ENCODE peak calls at places on chromosomes 13 and 19, in four cellular contexts. One of them, this sample, is unnamed. For H3K27me3 and H3K36me3, the result is how much of the 10 kb centered on the place peaks cover.

GRCh38 chr19:52896431-52897148 is 845 bp downstream of the ZNF320 start:
- DNase-seq in PC-3: peak
- DNase-seq in transverse colon: peak
- DNase-seq in CD8-positive, alpha-beta memory T cell: no peak
- DNase-seq in this sample: peak

GRCh38 chr19:23699521-23699860 is 12.5 kb upstream of the ZNF675 start:
- DNase-seq in CD8-positive, alpha-beta memory T cell: no peak
- DNase-seq in transverse colon: no peak
- DNase-seq in PC-3: peak
- DNase-seq in this sample: peak

GRCh38 chr13:44049546-44049945 is 169.8 kb downstream of the LACC1 start:
- DNase-seq in PC-3: no peak
- DNase-seq in transverse colon: no peak
- DNase-seq in CD8-positive, alpha-beta memory T cell: no peak
- DNase-seq in this sample: no peak

GRCh38 chr13:24617394-24618218 is 62.6 kb upstream of the ATP12A start:
- DNase-seq in transverse colon: no peak
- DNase-seq in PC-3: no peak
- DNase-seq in CD8-positive, alpha-beta memory T cell: no peak
- DNase-seq in this sample: no peak

GRCh38 chr13:65829241-65830008 is 1400.7 kb downstream of the PCDH9 start:
- DNase-seq in CD8-positive, alpha-beta memory T cell: no peak
- DNase-seq in transverse colon: no peak
- DNase-seq in PC-3: no peak
- DNase-seq in this sample: no peak

GRCh38 chr13:44237276-44237767 is 136.3 kb upstream of the SERP2 start:
- DNase-seq in CD8-positive, alpha-beta memory T cell: no peak
- DNase-seq in PC-3: peak
- DNase-seq in transverse colon: peak
- DNase-seq in this sample: peak

GRCh38 chr13:93805736-93806135 is 579.1 kb downstream of the GPC6 start:
- DNase-seq in CD8-positive, alpha-beta memory T cell: no peak
- DNase-seq in transverse colon: no peak
- DNase-seq in PC-3: no peak
- DNase-seq in this sample: no peak

GRCh38 chr13:73177017-73177416 is 118.2 kb downstream of the KLF5 start:
- DNase-seq in PC-3: no peak
- DNase-seq in CD8-positive, alpha-beta memory T cell: no peak
- DNase-seq in transverse colon: no peak
- DNase-seq in this sample: no peak

GRCh38 chr13:75129331-75129730 is 352.6 kb downstream of the TBC1D4 start:
- DNase-seq in CD8-positive, alpha-beta memory T cell: no peak
- DNase-seq in PC-3: peak
- DNase-seq in transverse colon: no peak
- DNase-seq in this sample: peak

GRCh38 chr13:110137677-110138008 is 169.3 kb downstream of the COL4A1 start:
- DNase-seq in transverse colon: peak
- DNase-seq in CD8-positive, alpha-beta memory T cell: no peak
- DNase-seq in PC-3: peak
- DNase-seq in this sample: no peak

GRCh38 chr19:44590245-44591059 is 22.9 kb upstream of the IGSF23 start:
- DNase-seq in CD8-positive, alpha-beta memory T cell: no peak
- DNase-seq in transverse colon: no peak
- DNase-seq in PC-3: no peak
- DNase-seq in this sample: no peak

GRCh38 chr13:47798906-47799305 is 202.2 kb downstream of the SUCLA2 start:
- DNase-seq in transverse colon: no peak
- DNase-seq in CD8-positive, alpha-beta memory T cell: no peak
- DNase-seq in PC-3: peak
- DNase-seq in this sample: no peak

GRCh38 chr19:46963093-46963734 is 56.4 kb upstream of the NPAS1 start:
- DNase-seq in transverse colon: no peak
- DNase-seq in PC-3: peak
- DNase-seq in CD8-positive, alpha-beta memory T cell: no peak
- DNase-seq in this sample: peak

GRCh38 chr13:49996951-49997895 is at the start of gene TRIM13:
- DNase-seq in transverse colon: peak
- DNase-seq in PC-3: peak
- DNase-seq in CD8-positive, alpha-beta memory T cell: peak
- DNase-seq in this sample: peak

GRCh38 chr13:41159174-41159573 is 26.6 kb upstream of the KBTBD6 start:
- DNase-seq in CD8-positive, alpha-beta memory T cell: no peak
- DNase-seq in PC-3: no peak
- DNase-seq in transverse colon: no peak
- DNase-seq in this sample: no peak

GRCh38 chr13:46296465-46296822 is 84.7 kb downstream of the LRRC63 start:
- DNase-seq in CD8-positive, alpha-beta memory T cell: no peak
- DNase-seq in transverse colon: no peak
- DNase-seq in PC-3: no peak
- DNase-seq in this sample: peak

GRCh38 chr19:50772408-50773311 is 2.4 kb downstream of the GPR32 start:
- DNase-seq in CD8-positive, alpha-beta memory T cell: no peak
- DNase-seq in PC-3: peak
- DNase-seq in transverse colon: no peak
- DNase-seq in this sample: no peak

GRCh38 chr19:4638330-4638729 is 986 bp upstream of the TNFAIP8L1 start:
- DNase-seq in PC-3: no peak
- DNase-seq in transverse colon: no peak
- DNase-seq in CD8-positive, alpha-beta memory T cell: no peak
- DNase-seq in this sample: no peak

GRCh38 chr19:10104665-10105221 is 1.4 kb upstream of the PPAN start:
- DNase-seq in transverse colon: peak
- DNase-seq in PC-3: no peak
- DNase-seq in CD8-positive, alpha-beta memory T cell: peak
- DNase-seq in this sample: no peak

GRCh38 chr13:110402301-110403069 is 95.4 kb downstream of the COL4A2 start:
- DNase-seq in CD8-positive, alpha-beta memory T cell: no peak
- DNase-seq in transverse colon: no peak
- DNase-seq in PC-3: no peak
- DNase-seq in this sample: no peak

GRCh38 chr13:64007334-64007733 is 2591.7 kb upstream of the PCDH20 start:
- DNase-seq in PC-3: no peak
- DNase-seq in CD8-positive, alpha-beta memory T cell: no peak
- DNase-seq in transverse colon: no peak
- DNase-seq in this sample: no peak

GRCh38 chr13:39822437-39822836 is 167.0 kb downstream of the COG6 start:
- DNase-seq in transverse colon: no peak
- DNase-seq in PC-3: no peak
- DNase-seq in CD8-positive, alpha-beta memory T cell: no peak
- DNase-seq in this sample: no peak

GRCh38 chr19:2223959-2224358 is 12.2 kb downstream of the PLEKHJ1 start:
- DNase-seq in transverse colon: no peak
- DNase-seq in PC-3: no peak
- DNase-seq in CD8-positive, alpha-beta memory T cell: peak
- DNase-seq in this sample: no peak

GRCh38 chr13:95643471-95643813 is 1.1 kb downstream of the DZIP1 start:
- DNase-seq in transverse colon: no peak
- DNase-seq in CD8-positive, alpha-beta memory T cell: no peak
- DNase-seq in PC-3: no peak
- DNase-seq in this sample: peak

GRCh38 chr13:79802389-79803140 is 321.6 kb downstream of the NDFIP2 start:
- DNase-seq in CD8-positive, alpha-beta memory T cell: no peak
- DNase-seq in PC-3: no peak
- DNase-seq in transverse colon: no peak
- DNase-seq in this sample: no peak

GRCh38 chr19:42573642-42574041 is 21.1 kb downstream of the CEACAM8 start:
- DNase-seq in CD8-positive, alpha-beta memory T cell: no peak
- DNase-seq in transverse colon: no peak
- DNase-seq in PC-3: no peak
- DNase-seq in this sample: no peak

GRCh38 chr19:42569193-42569592 is 25.5 kb downstream of the CEACAM8 start:
- DNase-seq in transverse colon: no peak
- DNase-seq in CD8-positive, alpha-beta memory T cell: no peak
- DNase-seq in PC-3: no peak
- DNase-seq in this sample: no peak

GRCh38 chr19:42568006-42568405 is 26.7 kb downstream of the CEACAM8 start:
- DNase-seq in CD8-positive, alpha-beta memory T cell: no peak
- DNase-seq in transverse colon: no peak
- DNase-seq in PC-3: no peak
- DNase-seq in this sample: no peak

GRCh38 chr19:42567567-42567966 is 27.2 kb downstream of the CEACAM8 start:
- DNase-seq in CD8-positive, alpha-beta memory T cell: no peak
- DNase-seq in transverse colon: no peak
- DNase-seq in PC-3: no peak
- DNase-seq in this sample: no peak

GRCh38 chr19:42571136-42571535 is 23.6 kb downstream of the CEACAM8 start:
- DNase-seq in CD8-positive, alpha-beta memory T cell: no peak
- DNase-seq in transverse colon: no peak
- DNase-seq in PC-3: no peak
- DNase-seq in this sample: no peak
- H3K27me3 ChIP-seq in CD8-positive, alpha-beta memory T cell: under half
- H3K27me3 ChIP-seq in transverse colon: under half
- H3K27me3 ChIP-seq in PC-3: under half
- H3K27me3 ChIP-seq in this sample: under half

DNA sequence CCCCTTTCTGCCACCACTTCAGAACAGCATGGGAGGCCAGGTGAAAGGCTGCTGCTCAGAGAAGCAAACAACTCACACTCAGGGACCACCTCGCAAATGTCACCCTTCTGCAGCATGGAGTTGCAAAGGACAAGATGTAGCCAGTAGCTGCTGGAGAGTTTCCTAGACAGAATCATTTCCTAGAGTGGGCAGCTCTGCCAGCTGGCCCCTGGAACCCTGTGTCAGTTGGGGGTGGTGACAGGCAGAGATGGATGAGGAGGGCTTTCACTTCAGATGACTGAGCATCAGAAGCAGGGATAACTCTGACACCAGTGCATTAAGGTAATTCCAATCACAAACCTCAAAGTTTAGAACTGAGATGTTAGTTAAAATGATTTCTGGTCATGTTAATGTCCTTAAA is 34.4 kb upstream of the EPHX3 start:
- DNase-seq in CD8-positive, alpha-beta memory T cell: no peak
- DNase-seq in transverse colon: no peak
- DNase-seq in PC-3: no peak
- DNase-seq in this sample: peak
- H3K36me3 ChIP-seq in CD8-positive, alpha-beta memory T cell: half or more
- H3K36me3 ChIP-seq in transverse colon: under half
- H3K36me3 ChIP-seq in PC-3: half or more
- H3K36me3 ChIP-seq in this sample: half or more

GRCh38 chr13:28820099-28821051 is at the start of gene MTUS2:
- DNase-seq in CD8-positive, alpha-beta memory T cell: no peak
- DNase-seq in transverse colon: no peak
- DNase-seq in PC-3: no peak
- DNase-seq in this sample: no peak
- H3K27me3 ChIP-seq in CD8-positive, alpha-beta memory T cell: under half
- H3K27me3 ChIP-seq in transverse colon: half or more
- H3K27me3 ChIP-seq in PC-3: under half
- H3K27me3 ChIP-seq in this sample: under half

GRCh38 chr13:97660488-97661086 is 226.6 kb downstream of the RAP2A start:
- DNase-seq in CD8-positive, alpha-beta memory T cell: no peak
- DNase-seq in PC-3: no peak
- DNase-seq in transverse colon: no peak
- DNase-seq in this sample: no peak
- H3K36me3 ChIP-seq in CD8-positive, alpha-beta memory T cell: under half
- H3K36me3 ChIP-seq in PC-3: under half
- H3K36me3 ChIP-seq in transverse colon: under half
- H3K36me3 ChIP-seq in this sample: under half